ENCODE peak calls at places on chromosomes 5 and 9, in nine cellular contexts. Q is body of pancreas, X is thyroid gland, H is GM23338, K is astrocyte of the spinal cord, U is uterus, W is tibial artery, T is upper lobe of right lung, B is left ventricle myocardium inferior. F is an unnamed sample.

GRCh38 chr5:147310059-147310704 is 75.4 kb downstream of the STK32A start:
- DNase-seq in U (peak), T (peak), B (peak), Q (peak), H (peak), K (peak), W (peak), X (peak), F (no peak)

GRCh38 chr9:90870646-90871326 is 69.2 kb downstream of the SYK start:
- DNase-seq in W (no peak), Q (peak), T (no peak), X (peak), B (no peak), U (no peak), K (peak), H (peak), F (peak)

GRCh38 chr5:143737073-143737472 is 74.9 kb upstream of the HMHB1 start:
- DNase-seq in H (no peak), K (no peak), Q (no peak), B (no peak), T (no peak), W (no peak), X (no peak), U (no peak), F (no peak)

GRCh38 chr5:95900383-95900958 is 61.2 kb downstream of the ELL2 start:
- DNase-seq in W (no peak), K (peak), H (no peak), U (no peak), X (peak), B (no peak), Q (peak), T (no peak), F (peak)

GRCh38 chr5:139283252-139284166 is 10.0 kb upstream of the MATR3 start:
- DNase-seq in X (no peak), Q (no peak), B (no peak), W (no peak), T (no peak), H (no peak), U (no peak), K (no peak), F (no peak)

GRCh38 chr5:176743828-176744583 is 66.4 kb upstream of the UNC5A start:
- DNase-seq in W (peak), Q (no peak), B (no peak), K (no peak), U (no peak), X (no peak), H (no peak), T (peak), F (no peak)

GRCh38 chr9:105541838-105542237 is 16.1 kb upstream of the FKTN start:
- DNase-seq in W (no peak), Q (no peak), H (no peak), T (no peak), K (no peak), B (no peak), U (no peak), X (no peak), F (no peak)

GRCh38 chr5:109483395-109483974 is 73.7 kb upstream of the PJA2 start:
- DNase-seq in Q (no peak), T (no peak), X (no peak), K (no peak), H (no peak), B (no peak), W (no peak), U (no peak), F (no peak)

GRCh38 chr9:21750021-21750735 is 52.3 kb upstream of the MTAP start:
- DNase-seq in U (no peak), Q (no peak), K (peak), W (no peak), T (no peak), H (no peak), X (no peak), B (no peak), F (no peak)

GRCh38 chr5:57302164-57302563 is 128.3 kb downstream of the GPBP1 start:
- DNase-seq in T (no peak), H (no peak), W (no peak), U (no peak), K (peak), X (no peak), B (no peak), Q (no peak), F (no peak)

GRCh38 chr5:76403963-76404693 is 1.0 kb downstream of the IQGAP2 start:
- DNase-seq in K (no peak), U (peak), W (no peak), X (peak), T (no peak), B (peak), H (peak), Q (peak), F (no peak)

GRCh38 chr5:80411589-80412219 is 3.8 kb downstream of the ZFYVE16 start:
- DNase-seq in W (no peak), H (no peak), X (no peak), U (no peak), Q (no peak), K (no peak), B (no peak), T (no peak), F (no peak)

GRCh38 chr5:154166901-154167791 is 23.4 kb upstream of the GALNT10 start:
- DNase-seq in B (no peak), K (no peak), W (no peak), X (no peak), T (no peak), U (no peak), Q (no peak), H (peak), F (no peak)

GRCh38 chr5:80961376-80962281 is 1.5 kb downstream of the RASGRF2 start:
- DNase-seq in B (no peak), T (no peak), Q (no peak), K (peak), X (peak), U (no peak), H (no peak), W (no peak), F (no peak)

GRCh38 chr5:82991678-82992323 is 85.4 kb downstream of the TMEM167A start:
- DNase-seq in Q (no peak), U (no peak), B (no peak), X (no peak), K (peak), W (no peak), T (no peak), H (no peak), F (no peak)

GRCh38 chr5:21049900-21050299 is 1061.9 kb upstream of the CDH18 start:
- DNase-seq in K (no peak), H (no peak), X (no peak), W (no peak), Q (no peak), T (no peak), B (no peak), U (no peak), F (no peak)

GRCh38 chr9:38406476-38407186 is 14.1 kb downstream of the ALDH1B1 start:
- DNase-seq in T (no peak), W (no peak), H (no peak), B (no peak), K (no peak), X (peak), U (no peak), Q (no peak), F (no peak)

GRCh38 chr5:80799573-80799972 is 144.8 kb upstream of the DHFR start:
- DNase-seq in B (no peak), T (no peak), W (no peak), Q (no peak), X (no peak), U (no peak), K (no peak), H (no peak), F (no peak)

GRCh38 chr5:59579101-59579885 is 314.2 kb downstream of the PDE4D start:
- DNase-seq in B (no peak), W (no peak), Q (no peak), K (no peak), X (no peak), H (no peak), U (no peak), T (no peak), F (no peak)

GRCh38 chr5:122195784-122196394 is 66.5 kb downstream of the ZNF474 start:
- DNase-seq in B (no peak), X (peak), W (no peak), K (peak), H (peak), T (no peak), U (peak), Q (no peak), F (peak)

GRCh38 chr9:4090491-4090890 is 209.4 kb downstream of the GLIS3 start:
- DNase-seq in W (no peak), K (no peak), Q (no peak), T (no peak), H (peak), U (no peak), X (no peak), B (no peak), F (no peak)

GRCh38 chr5:76041863-76042262 is 41.3 kb upstream of the SV2C start:
- DNase-seq in U (no peak), Q (no peak), H (peak), T (no peak), B (no peak), K (no peak), W (no peak), X (no peak), F (no peak)

GRCh38 chr9:89746385-89747116 is 141.7 kb downstream of the GADD45G start:
- DNase-seq in H (no peak), W (no peak), X (no peak), Q (peak), B (peak), K (peak), T (no peak), U (peak), F (no peak)

GRCh38 chr9:136808075-136808780 is 480 bp downstream of the RABL6 start:
- DNase-seq in U (no peak), K (no peak), H (no peak), W (no peak), Q (peak), T (peak), X (no peak), B (peak), F (no peak)

GRCh38 chr5:61598140-61598539 is 266.1 kb downstream of the ZSWIM6 start:
- DNase-seq in B (no peak), W (no peak), X (no peak), K (no peak), H (no peak), T (no peak), Q (no peak), U (no peak), F (no peak)

GRCh38 chr5:14665110-14665822 is 748 bp downstream of the OTULIN start:
- DNase-seq in U (peak), W (no peak), B (peak), Q (peak), K (no peak), H (peak), X (peak), T (peak), F (no peak)

GRCh38 chr5:35851282-35851681 is 5.4 kb upstream of the IL7R start:
- DNase-seq in B (no peak), U (no peak), K (peak), Q (no peak), X (no peak), H (no peak), W (no peak), T (no peak), F (no peak)

GRCh38 chr5:95172659-95173058 is 112.2 kb downstream of the MCTP1 start:
- DNase-seq in B (no peak), X (no peak), H (peak), W (no peak), U (no peak), Q (no peak), K (no peak), T (no peak), F (no peak)

GRCh38 chr5:120808606-120809005 is 344.5 kb downstream of the PRR16 start:
- DNase-seq in Q (no peak), W (no peak), U (no peak), K (no peak), T (no peak), H (no peak), X (no peak), B (no peak), F (no peak)

GRCh38 chr9:3331801-3332200 is 194.0 kb downstream of the RFX3 start:
- DNase-seq in Q (no peak), W (no peak), B (no peak), X (no peak), T (no peak), K (no peak), U (no peak), H (peak), F (no peak)

GRCh38 chr5:83714780-83715179 is 5.9 kb downstream of the HAPLN1 start:
- DNase-seq in W (no peak), H (peak), U (no peak), K (no peak), X (peak), B (no peak), Q (no peak), T (no peak), F (no peak)

GRCh38 chr9:96574931-96575351 is 44.7 kb downstream of the CDC14B start:
- DNase-seq in X (no peak), H (no peak), T (no peak), U (no peak), K (no peak), W (no peak), B (no peak), Q (no peak), F (no peak)

GRCh38 chr5:104062495-104063377 is 500.1 kb upstream of the NUDT12 start:
- DNase-seq in B (no peak), H (no peak), T (no peak), Q (no peak), W (no peak), U (no peak), K (no peak), X (no peak), F (no peak)

GRCh38 chr5:1110930-1111726 is 735 bp downstream of the SLC12A7 start:
- DNase-seq in U (no peak), W (no peak), B (peak), K (no peak), Q (peak), X (peak), T (peak), H (peak), F (no peak)

DNA sequence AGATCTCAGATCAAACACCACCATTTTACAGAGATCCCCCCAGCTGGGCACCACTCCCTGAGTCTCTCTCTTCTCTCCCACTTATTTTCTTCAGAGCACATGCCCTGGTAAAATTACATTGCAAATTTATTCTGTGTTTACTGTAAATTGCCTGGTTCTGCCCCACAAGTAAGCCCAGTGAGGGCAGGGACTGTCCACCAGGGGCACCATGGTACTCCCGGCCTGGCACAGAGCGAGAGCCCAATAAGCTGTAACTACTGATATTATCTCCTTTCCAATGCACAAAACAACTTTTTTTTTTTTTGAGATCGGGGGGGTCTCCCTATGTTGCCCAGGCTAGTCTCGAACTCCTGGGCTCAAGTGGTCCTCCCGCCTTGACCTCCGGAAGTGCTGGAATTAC is 123.0 kb downstream of the PAX5 start:
- DNase-seq in B (no peak), H (no peak), Q (no peak), K (no peak), U (no peak), W (no peak), T (no peak), X (no peak), F (no peak)
- TF ChIP-seq CTCF in B (no peak), H (peak), Q (no peak), K (peak), U (no peak), W (no peak), T (no peak), X (no peak), F (no peak)

DNA sequence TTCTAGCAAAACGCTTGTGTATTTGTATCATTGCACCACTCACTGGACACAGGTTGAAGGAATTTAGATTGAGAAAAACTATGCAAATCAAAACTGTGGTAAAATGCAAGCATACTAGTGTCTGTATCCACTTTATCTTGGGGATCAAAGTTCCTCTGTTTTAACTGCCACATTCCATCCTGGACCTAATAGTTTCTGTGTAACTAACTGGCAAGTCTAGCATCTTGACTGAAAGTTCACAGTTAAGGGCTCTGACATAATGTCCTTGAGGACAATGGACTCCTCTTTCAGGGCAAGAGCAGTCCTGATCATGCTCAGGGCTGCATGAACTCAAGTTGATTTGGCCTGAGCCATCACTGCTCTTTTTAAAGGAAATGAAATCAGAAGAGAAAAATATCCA is 30.7 kb downstream of the NFIB start:
- DNase-seq in T (no peak), K (peak), X (no peak), H (no peak), W (no peak), Q (no peak), U (no peak), B (no peak), F (no peak)
- TF ChIP-seq CTCF in T (no peak), K (no peak), X (no peak), H (no peak), W (no peak), Q (no peak), U (no peak), B (no peak), F (no peak)

GRCh38 chr5:51500-51823 is 40.5 kb upstream of the PLEKHG4B start:
- DNase-seq in K (no peak), X (no peak), B (no peak), W (no peak), Q (no peak), T (no peak), H (no peak), U (no peak), F (no peak)

GRCh38 chr5:54876-55569 is 36.9 kb upstream of the PLEKHG4B start:
- DNase-seq in X (no peak), B (no peak), U (no peak), Q (no peak), H (no peak), W (no peak), T (no peak), K (no peak), F (no peak)

GRCh38 chr5:54175-54730 is 37.7 kb upstream of the PLEKHG4B start:
- DNase-seq in W (no peak), Q (no peak), K (no peak), U (no peak), H (no peak), T (no peak), B (no peak), X (no peak), F (no peak)

GRCh38 chr5:50724-51499 is 41.1 kb upstream of the PLEKHG4B start:
- DNase-seq in K (no peak), U (no peak), W (no peak), T (no peak), Q (no peak), H (peak), B (no peak), X (no peak), F (no peak)

DNA sequence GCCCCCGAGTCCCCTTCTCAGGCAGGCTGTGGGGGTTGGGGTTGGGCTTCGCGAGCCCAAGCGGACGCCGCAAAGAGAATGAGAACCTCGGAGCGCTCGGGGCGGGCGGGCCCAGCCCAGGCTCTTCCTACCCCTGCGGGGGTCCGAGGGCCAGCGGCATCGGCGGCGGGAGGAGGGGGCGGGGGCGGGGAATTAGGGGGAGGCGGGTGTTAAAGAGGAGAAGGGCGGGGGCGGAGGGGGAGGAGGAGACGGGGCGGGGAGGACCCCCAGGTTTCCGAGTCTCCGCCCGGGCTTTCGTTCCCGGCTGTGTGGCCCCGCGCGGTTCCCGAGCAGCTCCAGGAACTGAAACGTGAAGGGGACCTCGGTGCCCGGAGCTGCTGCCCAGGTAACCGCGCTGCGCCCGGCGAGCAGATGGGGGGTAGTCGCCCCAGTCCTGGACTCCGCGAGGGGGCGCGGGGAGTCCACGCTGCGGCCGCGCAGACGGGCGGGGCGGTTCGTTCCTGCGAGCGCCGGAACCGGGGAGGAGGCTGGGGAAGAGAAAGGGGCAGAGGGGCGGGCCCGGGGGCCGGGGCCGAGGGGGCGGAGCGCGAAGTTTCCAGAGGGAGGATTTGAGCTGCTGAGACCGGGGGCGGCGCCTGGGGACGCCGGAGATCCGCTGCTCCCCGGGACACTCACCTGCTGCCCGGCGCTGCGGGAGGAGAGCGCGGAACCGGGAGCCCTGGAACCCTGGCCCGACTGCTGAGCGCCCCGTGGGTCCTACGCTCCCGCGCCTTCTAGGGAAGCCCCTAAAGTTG is 38.4 kb upstream of the PLEKHG4B start:
- DNase-seq in Q (peak), K (peak), X (peak), W (no peak), H (peak), B (no peak), T (peak), U (no peak), F (no peak)
- TF ChIP-seq CTCF in Q (peak), K (peak), X (no peak), W (no peak), H (no peak), B (no peak), T (no peak), U (no peak), F (peak)

GRCh38 chr5:152511531-152512132 is 106.6 kb upstream of the NMUR2 start:
- DNase-seq in Q (no peak), H (peak), X (no peak), U (no peak), W (no peak), B (no peak), T (no peak), K (no peak), F (no peak)

GRCh38 chr5:152514827-152515397 is 109.8 kb upstream of the NMUR2 start:
- DNase-seq in H (peak), W (no peak), T (no peak), U (no peak), Q (no peak), B (no peak), K (peak), X (no peak), F (no peak)
- TF ChIP-seq CTCF in H (peak), W (no peak), T (peak), U (no peak), Q (no peak), B (peak), K (peak), X (no peak), F (peak)

DNA sequence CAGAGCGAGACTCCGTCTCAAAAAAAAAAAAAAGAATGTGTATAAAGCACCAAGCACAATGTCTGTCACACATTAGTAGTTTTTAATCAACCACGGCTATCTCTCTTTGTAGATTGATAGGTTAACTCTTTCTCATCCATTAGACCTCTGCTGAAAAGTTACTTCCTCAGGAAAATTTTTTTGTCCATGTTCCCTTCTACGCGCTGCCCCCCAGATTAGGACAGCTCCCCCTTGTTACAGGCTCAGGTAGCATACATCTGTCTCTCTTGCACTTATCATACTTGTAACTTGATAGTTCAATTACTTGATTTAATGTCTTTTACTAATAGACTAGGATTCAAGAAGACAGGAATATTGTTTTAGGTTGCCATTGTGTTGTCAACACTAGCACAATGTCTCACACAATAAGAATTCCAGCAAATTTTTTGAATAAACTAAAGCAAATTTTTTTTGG is 1.5 kb downstream of the SPDL1 start:
- DNase-seq in W (no peak), Q (no peak), U (no peak), T (no peak), B (no peak), K (no peak), H (no peak), X (no peak), F (no peak)
- TF ChIP-seq CTCF in W (no peak), Q (no peak), U (no peak), T (no peak), B (no peak), K (no peak), H (no peak), X (no peak), F (peak)

DNA sequence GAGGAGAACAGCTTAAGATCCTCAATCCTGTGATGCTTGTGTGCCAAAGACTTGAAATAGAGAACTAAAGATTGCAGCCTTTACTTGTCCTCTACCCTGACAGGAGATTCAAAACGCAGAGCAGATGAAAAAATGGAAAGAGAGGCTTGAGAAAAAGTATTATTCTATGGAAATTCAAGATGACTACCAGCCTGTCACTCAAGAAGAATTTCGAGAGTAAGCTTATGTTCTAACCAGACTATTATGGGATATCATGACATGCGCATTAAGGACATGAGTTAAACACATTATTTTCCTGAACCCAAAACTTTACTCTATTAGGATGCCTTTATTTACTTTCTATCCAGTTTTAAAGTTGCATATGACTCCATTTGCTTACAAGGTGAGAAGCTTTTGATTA is 46.4 kb downstream of the PKD2L2 start:
- DNase-seq in U (no peak), W (no peak), K (no peak), Q (no peak), T (no peak), B (no peak), H (no peak), X (no peak), F (no peak)
- TF ChIP-seq CTCF in U (no peak), W (no peak), K (no peak), Q (no peak), T (no peak), B (no peak), H (no peak), X (no peak), F (no peak)

F was measured in BJ.